ENCODE peak calls at places on chromosomes 3 and 15, in seven cellular contexts. F is Calu3; W is CD8-positive, alpha-beta T cell; U is heart left ventricle; C is WERI-Rb-1; Z is glutamatergic neuron; K is fibroblast of mammary gland. O is an unnamed sample.

GRCh38 chr15:60208708-60209107 is 189.1 kb downstream of the ANXA2 start:
- DNase-seq in F (no peak), W (no peak), U (no peak), C (no peak), Z (no peak), K (peak; percentile 38), O (no peak)

GRCh38 chr15:65132841-65133549 is 613 bp downstream of the PDCD7 start:
- DNase-seq in F (peak; percentile 60), W (peak; percentile 2), U (peak; percentile 36), C (peak; percentile 20), Z (peak; percentile 72), K (peak; percentile 47), O (peak; percentile 56)

GRCh38 chr3:98734737-98735136 is 28.4 kb upstream of the ST3GAL6 start:
- DNase-seq in F (no peak), W (no peak), U (no peak), C (no peak), Z (peak; percentile 33), K (no peak), O (no peak)

GRCh38 chr3:141942006-141942405 is 65.6 kb downstream of the ATP1B3 start:
- DNase-seq in F (no peak), W (no peak), U (no peak), C (no peak), Z (no peak), K (no peak), O (no peak)

GRCh38 chr15:30791239-30791638 is 112.5 kb upstream of the FAN1 start:
- DNase-seq in F (no peak), W (no peak), U (no peak), C (no peak), Z (no peak), K (peak; percentile 31), O (no peak)

GRCh38 chr3:172869356-172869755 is 118.8 kb downstream of the ECT2 start:
- DNase-seq in F (peak; percentile 9), W (no peak), U (no peak), C (no peak), Z (no peak), K (peak; percentile 25), O (no peak)

GRCh38 chr3:111980716-111981456 is 2.1 kb downstream of the ABHD10 start:
- DNase-seq in F (no peak), W (no peak), U (no peak), C (no peak), Z (no peak), K (no peak), O (no peak)

GRCh38 chr15:82021992-82022391 is 23.8 kb downstream of the MEX3B start:
- DNase-seq in F (no peak), W (no peak), U (peak; percentile 58), C (no peak), Z (no peak), K (peak; percentile 17), O (no peak)

GRCh38 chr3:58058654-58059263 is 50.5 kb downstream of the FLNB start:
- DNase-seq in F (no peak), W (no peak), U (no peak), C (no peak), Z (no peak), K (peak; percentile 83), O (no peak)

GRCh38 chr15:69668049-69668705 is 215.6 kb downstream of the RPLP1 start:
- DNase-seq in F (no peak), W (no peak), U (no peak), C (peak; percentile 32), Z (no peak), K (no peak), O (no peak)

GRCh38 chr15:32870240-32871033 is 152.6 kb downstream of the GREM1 start:
- DNase-seq in F (no peak), W (no peak), U (no peak), C (no peak), Z (no peak), K (peak; percentile 99), O (no peak)

GRCh38 chr15:98433302-98433701 is 215.0 kb upstream of the IGF1R start:
- DNase-seq in F (no peak), W (no peak), U (no peak), C (no peak), Z (no peak), K (peak; percentile 10), O (no peak)

GRCh38 chr3:190238871-190239270 is 83.4 kb downstream of the CLDN1 start:
- DNase-seq in F (no peak), W (no peak), U (no peak), C (no peak), Z (no peak), K (no peak), O (no peak)

GRCh38 chr3:177567833-177568232 is 370.6 kb upstream of the TBL1XR1 start:
- DNase-seq in F (no peak), W (no peak), U (no peak), C (no peak), Z (no peak), K (peak; percentile 36), O (no peak)

GRCh38 chr15:48477795-48478360 is 146.6 kb downstream of the DUT start:
- DNase-seq in F (no peak), W (no peak), U (no peak), C (no peak), Z (no peak), K (no peak), O (no peak)

GRCh38 chr3:89252865-89253264 is 145.4 kb downstream of the EPHA3 start:
- DNase-seq in F (no peak), W (no peak), U (no peak), C (no peak), Z (no peak), K (no peak), O (no peak)

GRCh38 chr15:99412082-99412481 is 153.7 kb upstream of the MEF2A start:
- DNase-seq in F (no peak), W (no peak), U (no peak), C (no peak), Z (no peak), K (no peak), O (no peak)

GRCh38 chr3:16658004-16658932 is 53.0 kb upstream of the DAZL start:
- DNase-seq in F (no peak), W (no peak), U (peak; percentile 29), C (no peak), Z (peak; percentile 25), K (peak; percentile 13), O (no peak)

GRCh38 chr3:182212479-182213076 is 500.9 kb downstream of the SOX2 start:
- DNase-seq in F (peak; percentile 92), W (no peak), U (peak; percentile 26), C (no peak), Z (no peak), K (peak; percentile 97), O (no peak)

GRCh38 chr3:142993958-142994442 is 7.4 kb upstream of the U2SURP start:
- DNase-seq in F (peak; percentile 83), W (peak; percentile 39), U (peak; percentile 67), C (peak; percentile 60), Z (peak; percentile 71), K (peak; percentile 82), O (peak; percentile 38)

GRCh38 chr15:93030430-93031102 is 58.4 kb downstream of the RGMA start:
- DNase-seq in F (peak; percentile 78), W (peak; percentile 40), U (peak; percentile 75), C (peak; percentile 66), Z (peak; percentile 78), K (peak; percentile 68), O (peak; percentile 60)

GRCh38 chr15:92914768-92915221 is 14.7 kb downstream of the CHD2 start:
- DNase-seq in F (no peak), W (no peak), U (no peak), C (no peak), Z (no peak), K (no peak), O (no peak)

DNA sequence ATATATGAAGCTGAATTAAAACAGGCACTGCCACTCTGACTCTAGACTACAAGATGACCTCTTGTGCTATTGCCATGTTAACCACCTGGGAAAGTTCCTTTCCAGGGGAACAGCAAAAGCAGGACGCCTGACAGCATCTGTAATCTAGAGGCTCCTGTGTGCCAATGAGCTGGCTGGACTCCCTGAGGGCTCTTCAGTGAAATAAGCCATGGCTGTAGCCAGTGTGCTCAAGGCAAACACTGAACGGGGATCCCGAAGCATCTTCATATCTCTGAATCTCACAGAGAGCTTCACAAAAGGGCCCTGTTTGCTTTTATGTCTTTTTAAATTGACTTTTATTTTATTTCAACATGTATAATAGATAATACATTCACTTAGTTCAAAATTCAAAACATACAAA is 57.2 kb downstream of the BFSP2 start:
- DNase-seq in F (no peak), W (no peak), U (no peak), C (no peak), Z (peak; percentile 22), K (no peak), O (no peak)
- TF ChIP-seq CTCF in F (no peak), W (no peak), U (no peak), C (no peak), Z (no peak), K (no peak), O (no peak)

DNA sequence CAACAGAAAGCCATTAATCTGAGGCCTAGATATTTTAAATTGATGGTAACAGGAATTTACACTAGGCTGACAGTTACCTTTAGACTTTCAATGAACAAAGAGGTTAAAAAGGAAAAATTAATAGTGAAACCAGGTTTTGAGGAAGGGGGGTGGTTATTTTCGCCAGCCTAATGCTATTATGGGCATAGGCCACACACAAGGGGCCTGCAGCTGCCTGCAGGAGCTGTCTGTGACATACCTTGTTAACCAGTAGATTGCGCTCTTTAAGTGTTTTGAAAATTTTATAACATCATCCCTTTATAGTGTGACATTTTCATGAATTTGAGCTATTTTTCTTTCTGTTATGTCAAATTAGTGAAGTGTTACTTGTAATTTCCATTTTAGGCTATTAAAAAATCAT is 48.6 kb upstream of the SEC22A start:
- DNase-seq in F (no peak), W (no peak), U (no peak), C (no peak), Z (no peak), K (no peak), O (no peak)
- TF ChIP-seq CTCF in F (no peak), W (no peak), U (no peak), C (no peak), Z (no peak), K (no peak), O (no peak)

GRCh38 chr15:66948294-66948693 is 117.1 kb upstream of the SMAD3 start:
- DNase-seq in F (no peak), W (no peak), U (no peak), C (no peak), Z (no peak), K (peak; percentile 68), O (no peak)

GRCh38 chr15:66947471-66947870 is 117.9 kb upstream of the SMAD3 start:
- DNase-seq in F (no peak), W (no peak), U (no peak), C (no peak), Z (no peak), K (no peak), O (no peak)

GRCh38 chr15:66951531-66951930 is 113.9 kb upstream of the SMAD3 start:
- DNase-seq in F (no peak), W (no peak), U (no peak), C (no peak), Z (no peak), K (no peak), O (no peak)

GRCh38 chr15:66951976-66952375 is 113.4 kb upstream of the SMAD3 start:
- DNase-seq in F (no peak), W (no peak), U (no peak), C (no peak), Z (no peak), K (peak; percentile 68), O (no peak)

GRCh38 chr15:66950114-66950513 is 115.3 kb upstream of the SMAD3 start:
- DNase-seq in F (no peak), W (no peak), U (no peak), C (no peak), Z (no peak), K (no peak), O (no peak)
- TF ChIP-seq CTCF in F (no peak), W (no peak), U (no peak), C (no peak), Z (no peak), K (no peak), O (no peak)

GRCh38 chr15:74845208-74845568 is 2.2 kb upstream of the ULK3 start:
- DNase-seq in F (no peak), W (peak; percentile 57), U (no peak), C (no peak), Z (no peak), K (no peak), O (no peak)
- TF ChIP-seq CTCF in F (no peak), W (no peak), U (no peak), C (peak; percentile 16), Z (no peak), K (no peak), O (no peak)

O was measured in progenitor cell of endocrine pancreas.